ENCODE peak calls at places on chromosomes 6 and 20, in five cellular contexts. E is heart left ventricle, B is mammary epithelial cell, L is PC-3, R is stomach. I is an unnamed sample. For H3K4me1 and H3K36me3, the result is how much of the 10 kb centered on the place peaks cover.

GRCh38 chr6:34679552-34680255 is 16.9 kb downstream of the ILRUN start:
- DNase-seq in E (no peak), B (no peak), L (no peak), R (no peak), I (peak)

GRCh38 chr20:15555913-15556312 is 1017.3 kb downstream of the KIF16B start:
- DNase-seq in E (no peak), B (no peak), L (no peak), R (no peak), I (no peak)

GRCh38 chr6:1449896-1450295 is 60.5 kb downstream of the FOXF2 start:
- DNase-seq in E (no peak), B (no peak), L (no peak), R (no peak), I (no peak)

GRCh38 chr6:104166055-104166668 is 693.6 kb downstream of the HACE1 start:
- DNase-seq in E (no peak), B (no peak), L (no peak), R (no peak), I (no peak)

GRCh38 chr6:17601389-17601703 is 1.2 kb downstream of the FAM8A1 start:
- DNase-seq in E (no peak), B (no peak), L (peak), R (no peak), I (no peak)

GRCh38 chr6:90263653-90264052 is 33.0 kb downstream of the BACH2 start:
- DNase-seq in E (no peak), B (peak), L (peak), R (no peak), I (peak)

GRCh38 chr20:2873747-2874041 is 413 bp downstream of the PTPRA start:
- DNase-seq in E (peak), B (no peak), L (peak), R (peak), I (no peak)

GRCh38 chr6:130896249-130896648 is 69.0 kb downstream of the SMLR1 start:
- DNase-seq in E (no peak), B (peak), L (no peak), R (no peak), I (no peak)

GRCh38 chr6:110285306-110286060 is 72.7 kb downstream of the METTL24 start:
- DNase-seq in E (no peak), B (no peak), L (no peak), R (peak), I (no peak)

GRCh38 chr6:154894903-154895302 is 100.2 kb upstream of the TIAM2 start:
- DNase-seq in E (no peak), B (no peak), L (no peak), R (no peak), I (no peak)

GRCh38 chr6:34994693-34995092 is 105.6 kb downstream of the ANKS1A start:
- DNase-seq in E (no peak), B (no peak), L (no peak), R (no peak), I (no peak)

GRCh38 chr6:138814179-138814834 is 18.4 kb downstream of the ECT2L start:
- DNase-seq in E (no peak), B (peak), L (no peak), R (no peak), I (no peak)

GRCh38 chr20:21702553-21703467 is 2.7 kb upstream of the PAX1 start:
- DNase-seq in E (peak), B (peak), L (no peak), R (no peak), I (peak)

GRCh38 chr20:38307371-38308046 is 3.6 kb downstream of the BPI start:
- DNase-seq in E (no peak), B (peak), L (no peak), R (no peak), I (peak)

GRCh38 chr6:12275084-12275483 is 15.1 kb upstream of the EDN1 start:
- DNase-seq in E (no peak), B (peak), L (peak), R (no peak), I (no peak)

GRCh38 chr6:139290787-139291294 is 957 bp downstream of the TXLNB start:
- DNase-seq in E (no peak), B (no peak), L (no peak), R (no peak), I (peak)

GRCh38 chr6:47203266-47203967 is 106.3 kb downstream of the TNFRSF21 start:
- DNase-seq in E (no peak), B (no peak), L (peak), R (no peak), I (no peak)

GRCh38 chr20:33664762-33665144 is 2.0 kb upstream of the ACTL10 start:
- DNase-seq in E (peak), B (no peak), L (no peak), R (no peak), I (no peak)

GRCh38 chr6:36114798-36115408 is 15.4 kb upstream of the MAPK13 start:
- DNase-seq in E (no peak), B (no peak), L (no peak), R (no peak), I (no peak)

GRCh38 chr20:23116301-23117089 is 30.4 kb upstream of the CD93 start:
- DNase-seq in E (no peak), B (peak), L (peak), R (no peak), I (peak)

GRCh38 chr6:75480425-75480824 is 13.2 kb downstream of the FILIP1 start:
- DNase-seq in E (no peak), B (no peak), L (no peak), R (no peak), I (peak)

GRCh38 chr20:32585011-32585518 is at the start of gene NOL4L:
- DNase-seq in E (no peak), B (peak), L (peak), R (peak), I (no peak)

DNA sequence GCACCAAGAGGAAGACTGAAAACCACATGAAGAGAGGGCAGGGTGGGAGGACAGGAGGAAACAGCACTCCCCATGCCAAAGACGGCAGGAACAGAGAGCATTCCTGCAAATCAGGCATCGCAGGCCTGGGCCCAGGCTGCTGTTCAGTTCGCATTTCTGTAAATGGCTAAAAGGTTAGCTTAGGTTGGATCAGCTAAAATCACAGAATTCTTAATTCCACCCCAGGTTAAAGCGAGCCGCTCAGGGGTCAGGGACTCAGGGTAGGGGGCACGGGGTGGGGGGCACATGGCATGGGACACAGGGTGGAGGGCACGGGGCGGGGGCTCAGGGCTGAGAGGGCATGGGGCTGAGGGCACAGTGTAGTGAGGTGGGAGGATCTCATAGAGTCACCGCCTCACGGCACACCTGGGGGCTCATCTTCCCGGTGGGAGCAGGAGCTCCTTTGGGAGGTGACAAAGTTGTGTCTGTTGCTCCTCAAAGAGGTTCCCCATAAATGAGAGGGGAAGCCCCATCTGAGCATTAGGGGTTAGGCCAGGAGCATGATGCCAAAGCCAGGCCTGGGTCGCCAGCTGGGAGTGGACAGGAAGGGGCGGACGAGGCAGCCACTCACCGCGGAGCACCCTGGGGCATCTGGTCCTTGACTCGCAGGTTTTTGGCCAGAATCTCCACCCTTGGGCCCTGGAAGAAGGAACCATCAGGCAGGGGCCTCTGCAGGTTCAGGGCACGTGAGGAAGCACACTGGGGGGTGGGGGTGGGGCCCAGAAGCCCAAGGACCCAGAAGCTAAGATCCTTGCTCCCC is 200.7 kb downstream of the PREX1 start:
- DNase-seq in E (no peak), B (no peak), L (no peak), R (no peak), I (no peak)
- H3K4me1 ChIP-seq in E (under half), B (under half), L (under half), R (under half), I (under half)

GRCh38 chr6:100283288-100283687 is 181.4 kb downstream of the SIM1 start:
- DNase-seq in E (no peak), B (peak), L (peak), R (no peak), I (peak)

GRCh38 chr6:100276311-100277057 is 188.2 kb downstream of the SIM1 start:
- DNase-seq in E (no peak), B (peak), L (no peak), R (no peak), I (no peak)

DNA sequence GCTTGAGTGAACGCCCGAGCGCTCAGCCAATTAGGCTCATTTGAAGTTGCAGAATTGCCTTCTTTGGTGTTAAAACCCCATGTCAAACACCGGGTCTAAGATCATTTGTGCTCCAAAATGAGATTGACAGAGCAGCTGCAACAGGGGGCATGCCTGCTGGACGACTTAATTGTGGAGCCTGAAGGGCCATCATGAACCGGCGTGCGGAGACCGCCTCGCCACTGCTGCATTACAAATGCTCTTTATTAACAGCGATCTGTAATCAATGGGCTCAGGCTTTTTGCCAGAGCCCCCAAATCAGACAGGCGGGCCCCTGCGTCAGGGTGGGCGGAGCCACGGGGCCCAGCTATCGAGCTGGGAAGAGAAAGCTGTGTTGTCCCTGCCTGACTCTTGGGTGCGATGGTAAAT is 183.2 kb downstream of the SIM1 start:
- DNase-seq in E (no peak), B (no peak), L (no peak), R (no peak), I (no peak)
- H3K4me3 ChIP-seq in E (peak), B (no peak), L (no peak), R (no peak), I (peak)

DNA sequence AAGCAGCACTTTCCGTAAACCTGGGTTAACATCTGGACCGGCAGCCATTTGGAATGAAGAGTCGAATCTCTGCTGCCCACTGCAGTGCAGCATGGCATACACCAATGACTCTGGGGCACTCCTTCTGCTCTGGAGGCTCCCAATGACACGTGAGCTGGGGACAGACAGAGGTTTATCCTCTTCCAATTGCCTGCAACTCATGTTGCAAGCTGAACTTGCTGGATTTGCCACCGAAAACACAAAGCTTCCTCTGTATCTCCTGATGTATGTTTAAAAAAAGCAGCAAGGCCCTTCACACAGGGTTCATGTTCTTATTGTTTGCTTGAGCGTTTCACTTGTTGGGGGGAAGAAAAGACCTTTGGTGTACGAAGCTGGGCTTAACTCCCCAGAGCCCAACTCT is 10.8 kb downstream of the NCOA5 start:
- DNase-seq in E (no peak), B (no peak), L (no peak), R (no peak), I (no peak)
- H3K36me3 ChIP-seq in E (half or more), B (under half), L (under half), R (under half), I (under half)

GRCh38 chr20:35017099-35017835 is 61.6 kb downstream of the MYH7B start:
- DNase-seq in E (no peak), B (no peak), L (no peak), R (no peak), I (no peak)
- H3K4me1 ChIP-seq in E (under half), B (under half), L (under half), R (under half), I (under half)

GRCh38 chr6:151313060-151313459 is 73.3 kb downstream of the AKAP12 start:
- DNase-seq in E (no peak), B (no peak), L (no peak), R (no peak), I (no peak)
- H3K4me3 ChIP-seq in E (no peak), B (no peak), L (no peak), R (no peak), I (no peak)

GRCh38 chr6:144602523-144603180 is 317.5 kb downstream of the UTRN start:
- DNase-seq in E (no peak), B (no peak), L (no peak), R (no peak), I (no peak)
- H3K36me3 ChIP-seq in E (under half), B (under half), L (under half), R (under half), I (under half)